ENCODE peak calls at places on chromosomes 16 and 17, in seven cellular contexts. K is kidney epithelial cell, P is RWPE1, F is tibial artery, S is Calu3, V is lower lobe of right lung, L is fibroblast of pulmonary artery. R is an unnamed sample.

GRCh38 chr16:64250866-64251265 is 871.0 kb downstream of the CDH11 start:
- DNase-seq in P (no peak), F (no peak), V (no peak), S (no peak), L (peak), K (no peak), R (no peak)

GRCh38 chr16:64144612-64145011 is 977.3 kb downstream of the CDH11 start:
- DNase-seq in F (no peak), S (no peak), L (no peak), P (no peak), K (no peak), V (no peak), R (no peak)

GRCh38 chr17:48382989-48383388 is 47.0 kb downstream of the SKAP1 start:
- DNase-seq in L (no peak), K (no peak), F (no peak), V (no peak), S (no peak), P (no peak), R (no peak)

GRCh38 chr16:3501783-3502400 is 1.1 kb downstream of the CLUAP1 start:
- DNase-seq in K (no peak), F (no peak), S (no peak), V (peak), L (no peak), P (no peak), R (no peak)

GRCh38 chr17:64441772-64442549 is 7.0 kb upstream of the MILR1 start:
- DNase-seq in K (no peak), S (no peak), F (peak), V (peak), L (peak), P (no peak), R (no peak)

GRCh38 chr17:40542562-40543411 is 22.5 kb downstream of the CCR7 start:
- DNase-seq in L (peak), K (no peak), F (peak), V (no peak), S (no peak), P (peak), R (peak)

GRCh38 chr16:25691519-25692091 is at the start of gene HS3ST4:
- DNase-seq in P (no peak), L (no peak), V (no peak), F (no peak), K (no peak), S (no peak), R (peak)

GRCh38 chr17:35373984-35374765 is 754 bp upstream of the SLFN11 start:
- DNase-seq in P (peak), L (peak), S (peak), V (peak), F (peak), K (no peak), R (peak)

GRCh38 chr16:28189237-28189636 is 22.5 kb downstream of the XPO6 start:
- DNase-seq in V (peak), L (no peak), F (no peak), P (no peak), S (no peak), K (no peak), R (no peak)

GRCh38 chr17:79089720-79090502 is 15.3 kb downstream of the ENGASE start:
- DNase-seq in S (no peak), P (no peak), L (no peak), F (no peak), K (no peak), V (no peak), R (no peak)

GRCh38 chr16:73280366-73280765 is 232.4 kb upstream of the ZFHX3 start:
- DNase-seq in V (no peak), F (no peak), S (no peak), P (no peak), L (no peak), K (no peak), R (no peak)

GRCh38 chr17:71237903-71238538 is 882.8 kb upstream of the SOX9 start:
- DNase-seq in K (no peak), P (peak), V (no peak), L (peak), F (no peak), S (no peak), R (no peak)

GRCh38 chr17:79633154-79633553 is 22.3 kb upstream of the RBFOX3 start:
- DNase-seq in P (no peak), F (peak), V (peak), L (no peak), S (no peak), K (no peak), R (no peak)

GRCh38 chr16:3157229-3158013 is 22.6 kb downstream of the ZNF213 start:
- DNase-seq in P (peak), K (peak), L (peak), S (peak), F (peak), V (peak), R (no peak)

GRCh38 chr16:19094542-19095365 is 19.0 kb upstream of the ITPRIPL2 start:
- DNase-seq in F (no peak), S (peak), P (no peak), L (no peak), K (no peak), V (no peak), R (no peak)

GRCh38 chr16:71288570-71288889 is 672 bp downstream of the CMTR2 start:
- DNase-seq in V (no peak), L (peak), K (no peak), S (no peak), P (no peak), F (no peak), R (no peak)

GRCh38 chr16:11603331-11603750 is 16.6 kb upstream of the LITAF start:
- DNase-seq in S (no peak), K (no peak), L (peak), P (no peak), V (peak), F (no peak), R (no peak)

GRCh38 chr16:72493681-72494415 is 321.9 kb upstream of the PMFBP1 start:
- DNase-seq in S (no peak), P (no peak), F (no peak), V (no peak), L (peak), K (no peak), R (no peak)

GRCh38 chr16:81455720-81456494 is 11.3 kb downstream of the CMIP start:
- DNase-seq in L (no peak), F (no peak), P (no peak), V (no peak), S (no peak), K (no peak), R (no peak)

GRCh38 chr16:58012481-58012880 is 11.3 kb downstream of the USB1 start:
- DNase-seq in V (peak), P (no peak), F (no peak), S (no peak), K (no peak), L (no peak), R (no peak)

GRCh38 chr17:47877368-47878034 is 18.5 kb upstream of the SP2 start:
- DNase-seq in L (no peak), P (no peak), S (no peak), V (no peak), F (no peak), K (no peak), R (no peak)

GRCh38 chr17:12637015-12637414 is 28.7 kb upstream of the MYOCD start:
- DNase-seq in S (peak), K (peak), L (peak), F (no peak), V (no peak), P (peak), R (no peak)

GRCh38 chr17:51653902-51654301 is 393.6 kb downstream of the UTP18 start:
- DNase-seq in L (no peak), K (no peak), F (no peak), S (no peak), V (no peak), P (no peak), R (no peak)

GRCh38 chr17:18020971-18021370 is 18.0 kb downstream of the ATPAF2 start:
- DNase-seq in V (no peak), P (no peak), K (no peak), F (no peak), S (no peak), L (no peak), R (no peak)

GRCh38 chr17:1977583-1978395 is 47.3 kb downstream of the RTN4RL1 start:
- DNase-seq in L (no peak), F (no peak), V (no peak), K (no peak), S (no peak), P (no peak), R (no peak)

GRCh38 chr16:20147091-20147490 is 73.4 kb upstream of the GPR139 start:
- DNase-seq in L (no peak), S (no peak), F (no peak), K (no peak), V (no peak), P (no peak), R (no peak)

DNA sequence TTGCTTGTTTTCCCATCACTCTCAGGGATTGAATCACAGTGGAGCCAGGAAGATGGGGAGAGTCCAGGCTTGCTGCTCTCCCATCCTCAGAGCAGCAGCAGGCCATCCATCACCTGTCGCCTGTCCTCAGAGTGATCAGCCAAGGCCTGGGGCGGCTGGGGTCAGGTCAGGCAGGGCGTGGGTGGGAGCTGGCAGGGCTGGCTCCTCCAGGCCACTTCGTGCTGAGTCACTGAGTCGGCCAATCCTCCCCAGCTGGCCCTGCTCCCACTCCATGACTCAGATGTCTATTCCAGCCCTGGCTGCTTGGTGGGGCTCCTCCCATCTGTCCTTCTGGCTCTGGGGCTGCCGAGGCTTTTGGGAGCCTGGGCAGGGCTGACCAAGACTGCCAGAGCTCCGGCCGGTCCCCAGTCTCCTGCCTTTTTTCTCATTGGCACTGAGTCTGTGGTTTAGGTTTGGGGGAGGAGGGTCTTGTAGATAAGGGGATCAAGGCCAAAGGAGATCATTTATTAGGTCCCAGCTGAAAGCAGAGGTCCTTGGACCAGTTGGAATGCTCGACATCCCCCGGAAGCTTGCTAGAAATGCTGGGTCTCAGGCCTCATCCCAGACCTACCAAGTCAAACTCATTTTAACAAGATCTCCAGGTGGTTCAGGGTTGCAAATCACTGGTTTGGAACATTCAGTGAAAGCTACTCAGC is 72.7 kb downstream of the ABCC1 start:
- DNase-seq in K (peak), F (peak), L (peak), S (peak), P (peak), V (peak), R (no peak)
- TF ChIP-seq CTCF in K (no peak), F (no peak), L (no peak), S (no peak), P (no peak), V (no peak), R (no peak)

GRCh38 chr17:9802701-9803100 is 11.3 kb upstream of the DHRS7C start:
- DNase-seq in K (no peak), L (no peak), F (no peak), S (no peak), P (no peak), V (no peak), R (no peak)

GRCh38 chr17:9801505-9801904 is 10.1 kb upstream of the DHRS7C start:
- DNase-seq in F (no peak), S (no peak), P (no peak), K (no peak), L (no peak), V (no peak), R (no peak)

GRCh38 chr17:9805769-9806168 is 14.4 kb upstream of the DHRS7C start:
- DNase-seq in L (no peak), S (no peak), K (no peak), F (no peak), V (no peak), P (no peak), R (no peak)

GRCh38 chr17:9798724-9799123 is 7.3 kb upstream of the DHRS7C start:
- DNase-seq in K (no peak), F (no peak), P (no peak), V (no peak), S (no peak), L (no peak), R (no peak)

GRCh38 chr17:9802294-9802693 is 10.9 kb upstream of the DHRS7C start:
- DNase-seq in V (no peak), K (no peak), F (no peak), L (no peak), S (peak), P (peak), R (no peak)
- TF ChIP-seq CTCF in V (no peak), K (no peak), F (no peak), L (no peak), S (no peak), P (no peak), R (no peak)

DNA sequence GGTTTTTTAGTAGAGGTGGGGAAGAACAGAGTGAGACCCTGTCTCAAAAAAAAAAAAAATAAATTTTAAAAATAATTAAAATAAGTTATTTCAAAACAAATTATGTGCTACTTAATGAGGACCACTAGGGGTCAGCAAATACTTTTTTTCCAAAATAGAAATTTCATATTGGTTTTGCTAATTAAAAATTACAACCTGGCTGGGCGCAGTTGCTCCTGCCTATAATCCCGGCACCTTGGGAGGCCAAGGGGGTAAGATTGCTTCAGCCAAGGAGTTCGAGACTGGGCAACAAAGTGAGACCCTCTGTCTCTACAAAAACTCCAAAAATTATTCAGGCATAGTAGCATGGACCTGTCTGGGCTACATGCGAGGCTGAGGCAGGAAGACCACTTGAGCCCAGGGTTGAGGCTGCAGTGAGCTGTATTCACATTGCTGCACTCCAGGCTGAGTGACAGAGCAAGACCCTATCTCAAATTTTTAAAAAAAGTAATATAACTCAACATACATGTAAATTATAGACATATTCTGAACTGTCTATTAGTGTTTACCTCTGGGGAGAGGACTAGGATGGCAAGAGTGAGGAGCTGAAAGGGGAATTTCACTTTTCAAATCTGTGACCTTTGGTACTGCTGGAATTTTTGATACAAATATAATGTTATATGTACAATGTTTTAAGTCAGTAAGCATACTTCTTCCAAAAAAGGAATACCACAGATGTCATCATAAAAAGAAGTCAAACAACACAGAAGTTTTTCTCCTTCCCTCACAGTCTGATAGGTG is 8.1 kb downstream of the MEIOB start:
- DNase-seq in P (no peak), S (no peak), F (no peak), V (no peak), L (peak), K (no peak), R (peak)
- TF ChIP-seq CTCF in P (peak), S (no peak), F (peak), V (peak), L (peak), K (peak), R (no peak)

GRCh38 chr17:31216053-31216751 is 80.8 kb downstream of the OMG start:
- DNase-seq in P (peak), K (no peak), L (peak), V (no peak), F (no peak), S (no peak), R (peak)
- TF ChIP-seq CTCF in P (peak), K (peak), L (peak), V (peak), F (peak), S (no peak), R (peak)

DNA sequence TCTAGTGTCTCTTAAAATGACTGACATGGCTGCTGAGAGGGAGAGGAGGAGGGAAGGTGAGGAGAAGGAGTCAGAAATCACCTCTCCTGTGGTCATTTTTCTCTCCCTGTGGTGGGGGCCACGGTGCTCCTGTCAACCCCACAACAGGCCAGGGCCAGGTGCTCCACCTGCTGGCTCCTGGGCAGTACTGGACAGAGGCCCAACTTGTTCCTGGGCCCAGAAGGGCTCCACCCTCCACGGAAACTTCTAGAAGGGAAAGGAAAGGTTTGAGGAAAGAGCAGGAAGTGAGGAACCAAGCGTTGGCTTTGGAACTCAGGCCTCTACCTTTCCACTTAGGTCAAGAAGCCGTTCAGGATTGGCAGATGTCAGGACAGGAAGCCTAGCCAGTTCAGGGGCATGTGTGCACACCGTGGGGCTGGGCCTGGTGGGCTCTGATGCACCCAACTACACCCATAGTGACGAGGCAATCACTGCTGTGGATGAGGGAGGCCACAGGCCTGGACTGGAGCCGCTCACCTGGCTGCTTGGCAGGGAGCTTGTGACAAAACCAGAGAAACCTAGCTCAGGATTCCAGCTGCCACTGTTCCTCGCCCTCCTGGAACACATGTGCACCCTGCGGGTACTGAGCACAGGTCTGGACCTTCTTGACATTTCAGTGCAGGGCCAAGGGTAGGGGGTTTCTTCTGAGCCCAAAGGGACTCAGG is 36.1 kb downstream of the WNT3 start:
- DNase-seq in P (peak), L (peak), V (peak), F (no peak), S (peak), K (no peak), R (peak)
- TF ChIP-seq CTCF in P (peak), L (peak), V (peak), F (peak), S (peak), K (peak), R (peak)

R was measured in GM20000.